ENCODE peak calls at places on chromosomes 16 and 17, in four cellular contexts. One of them, this sample, is unnamed.

GRCh38 chr17:2025220-2025621 is at the start of gene RTN4RL1:
- DNase-seq in CMK: no peak
- DNase-seq in Daoy: peak
- DNase-seq in lung: peak
- DNase-seq in this sample: peak

GRCh38 chr17:4751925-4752324 is 12.2 kb upstream of the CXCL16 start:
- DNase-seq in CMK: no peak
- DNase-seq in Daoy: no peak
- DNase-seq in lung: no peak
- DNase-seq in this sample: no peak

GRCh38 chr16:74939688-74940087 is 45.2 kb downstream of the WDR59 start:
- DNase-seq in CMK: no peak
- DNase-seq in Daoy: no peak
- DNase-seq in lung: no peak
- DNase-seq in this sample: no peak

GRCh38 chr16:70715860-70716357 is 30.1 kb upstream of the MTSS2 start:
- DNase-seq in CMK: no peak
- DNase-seq in Daoy: peak
- DNase-seq in lung: no peak
- DNase-seq in this sample: no peak

GRCh38 chr16:47774661-47775060 is 313.5 kb downstream of the PHKB start:
- DNase-seq in CMK: peak
- DNase-seq in Daoy: peak
- DNase-seq in lung: no peak
- DNase-seq in this sample: no peak

GRCh38 chr17:45809484-45809883 is 25.4 kb downstream of the CRHR1 start:
- DNase-seq in CMK: no peak
- DNase-seq in Daoy: no peak
- DNase-seq in lung: no peak
- DNase-seq in this sample: no peak

GRCh38 chr17:74639704-74640142 is 16.2 kb upstream of the CD300E start:
- DNase-seq in CMK: no peak
- DNase-seq in Daoy: no peak
- DNase-seq in lung: no peak
- DNase-seq in this sample: no peak

GRCh38 chr17:35731239-35731931 is at the start of gene RASL10B:
- DNase-seq in CMK: peak
- DNase-seq in Daoy: peak
- DNase-seq in lung: no peak
- DNase-seq in this sample: no peak

GRCh38 chr16:1414532-1415265 is at the start of gene UNKL:
- DNase-seq in CMK: no peak
- DNase-seq in Daoy: peak
- DNase-seq in lung: peak
- DNase-seq in this sample: no peak

GRCh38 chr17:76485569-76485968 is 15.7 kb downstream of the RHBDF2 start:
- DNase-seq in CMK: no peak
- DNase-seq in Daoy: no peak
- DNase-seq in lung: no peak
- DNase-seq in this sample: no peak

GRCh38 chr17:40648326-40648968 is 829 bp upstream of the SMARCE1 start:
- DNase-seq in CMK: no peak
- DNase-seq in Daoy: peak
- DNase-seq in lung: no peak
- DNase-seq in this sample: no peak

GRCh38 chr17:66272699-66273390 is 29.6 kb upstream of the PRKCA start:
- DNase-seq in CMK: no peak
- DNase-seq in Daoy: peak
- DNase-seq in lung: no peak
- DNase-seq in this sample: no peak

GRCh38 chr17:14032234-14032633 is 37.1 kb upstream of the COX10 start:
- DNase-seq in CMK: no peak
- DNase-seq in Daoy: no peak
- DNase-seq in lung: no peak
- DNase-seq in this sample: no peak

GRCh38 chr16:87581867-87582220 is 20.5 kb upstream of the JPH3 start:
- DNase-seq in CMK: no peak
- DNase-seq in Daoy: peak
- DNase-seq in lung: peak
- DNase-seq in this sample: peak

GRCh38 chr16:87570938-87571867 is 31.1 kb upstream of the JPH3 start:
- DNase-seq in CMK: no peak
- DNase-seq in Daoy: peak
- DNase-seq in lung: peak
- DNase-seq in this sample: peak

GRCh38 chr17:39617446-39618251 is 9.1 kb upstream of the PPP1R1B start:
- DNase-seq in CMK: no peak
- DNase-seq in Daoy: peak
- DNase-seq in lung: peak
- DNase-seq in this sample: no peak

GRCh38 chr17:28282596-28282995 is 36.4 kb upstream of the TMEM97 start:
- DNase-seq in CMK: no peak
- DNase-seq in Daoy: peak
- DNase-seq in lung: no peak
- DNase-seq in this sample: peak

GRCh38 chr17:15655162-15655561 is 28.9 kb downstream of the TRIM16 start:
- DNase-seq in CMK: no peak
- DNase-seq in Daoy: no peak
- DNase-seq in lung: no peak
- DNase-seq in this sample: no peak

GRCh38 chr17:79036609-79037008 is 12.6 kb downstream of the C1QTNF1 start:
- DNase-seq in CMK: no peak
- DNase-seq in Daoy: peak
- DNase-seq in lung: no peak
- DNase-seq in this sample: no peak

GRCh38 chr17:13888043-13888442 is 181.3 kb upstream of the COX10 start:
- DNase-seq in CMK: no peak
- DNase-seq in Daoy: peak
- DNase-seq in lung: no peak
- DNase-seq in this sample: no peak

GRCh38 chr17:3575506-3575905 is 17.9 kb upstream of the TRPV3 start:
- DNase-seq in CMK: no peak
- DNase-seq in Daoy: peak
- DNase-seq in lung: no peak
- DNase-seq in this sample: no peak

GRCh38 chr17:3960764-3961163 is 3.5 kb downstream of the ATP2A3 start:
- DNase-seq in CMK: no peak
- DNase-seq in Daoy: no peak
- DNase-seq in lung: no peak
- DNase-seq in this sample: no peak

GRCh38 chr17:40363480-40363838 is 1.1 kb downstream of the GJD3 start:
- DNase-seq in CMK: no peak
- DNase-seq in Daoy: no peak
- DNase-seq in lung: no peak
- DNase-seq in this sample: no peak

GRCh38 chr16:56438042-56438441 is 12.7 kb upstream of the AMFR start:
- DNase-seq in CMK: no peak
- DNase-seq in Daoy: no peak
- DNase-seq in lung: no peak
- DNase-seq in this sample: no peak

This sample was measured in HCT116.